ENCODE peak calls at places on chromosomes 16 and 17, in five cellular contexts. One of them, this sample, is unnamed.

GRCh38 chr16:5054876-5055865 is 10.6 kb downstream of the C16orf89 start:
- DNase-seq in body of pancreas: no peak
- DNase-seq in stomach: no peak
- DNase-seq in K562: no peak
- DNase-seq in endothelial cell of umbilical vein: no peak
- DNase-seq in this sample: no peak

GRCh38 chr16:68645494-68646388 is 631 bp downstream of the CDH3 start:
- DNase-seq in K562: no peak
- DNase-seq in body of pancreas: peak
- DNase-seq in stomach: no peak
- DNase-seq in endothelial cell of umbilical vein: no peak
- DNase-seq in this sample: no peak

GRCh38 chr17:39155654-39156053 is 4.2 kb upstream of the PLXDC1 start:
- DNase-seq in body of pancreas: no peak
- DNase-seq in stomach: no peak
- DNase-seq in endothelial cell of umbilical vein: no peak
- DNase-seq in K562: no peak
- DNase-seq in this sample: no peak

GRCh38 chr16:1612320-1613111 is at the start of gene CRAMP1:
- DNase-seq in endothelial cell of umbilical vein: peak
- DNase-seq in stomach: no peak
- DNase-seq in K562: peak
- DNase-seq in body of pancreas: peak
- DNase-seq in this sample: peak

GRCh38 chr16:89191033-89191900 is 9.1 kb downstream of the SLC22A31 start:
- DNase-seq in endothelial cell of umbilical vein: no peak
- DNase-seq in body of pancreas: peak
- DNase-seq in K562: no peak
- DNase-seq in stomach: no peak
- DNase-seq in this sample: no peak

GRCh38 chr17:39099686-39100293 is 51.6 kb downstream of the PLXDC1 start:
- DNase-seq in body of pancreas: peak
- DNase-seq in endothelial cell of umbilical vein: no peak
- DNase-seq in stomach: no peak
- DNase-seq in K562: no peak
- DNase-seq in this sample: no peak

GRCh38 chr16:24075929-24076716 is 180.0 kb upstream of the CACNG3 start:
- DNase-seq in body of pancreas: no peak
- DNase-seq in K562: peak
- DNase-seq in endothelial cell of umbilical vein: no peak
- DNase-seq in stomach: no peak
- DNase-seq in this sample: no peak

GRCh38 chr17:49401971-49402491 is 12.7 kb downstream of the PHB1 start:
- DNase-seq in stomach: no peak
- DNase-seq in K562: no peak
- DNase-seq in endothelial cell of umbilical vein: no peak
- DNase-seq in body of pancreas: no peak
- DNase-seq in this sample: no peak

GRCh38 chr16:46607529-46607928 is 13.7 kb downstream of the SHCBP1 start:
- DNase-seq in K562: peak
- DNase-seq in endothelial cell of umbilical vein: peak
- DNase-seq in body of pancreas: no peak
- DNase-seq in stomach: no peak
- DNase-seq in this sample: no peak

GRCh38 chr17:55770220-55770870 is 19.5 kb downstream of the PCTP start:
- DNase-seq in K562: peak
- DNase-seq in stomach: no peak
- DNase-seq in body of pancreas: no peak
- DNase-seq in endothelial cell of umbilical vein: peak
- DNase-seq in this sample: peak

GRCh38 chr16:47342055-47342454 is 118.8 kb downstream of the ITFG1 start:
- DNase-seq in stomach: no peak
- DNase-seq in body of pancreas: no peak
- DNase-seq in endothelial cell of umbilical vein: no peak
- DNase-seq in K562: no peak
- DNase-seq in this sample: no peak

GRCh38 chr17:34306466-34306865 is 12.8 kb upstream of the CCL8 start:
- DNase-seq in endothelial cell of umbilical vein: peak
- DNase-seq in stomach: no peak
- DNase-seq in K562: no peak
- DNase-seq in body of pancreas: peak
- DNase-seq in this sample: no peak

GRCh38 chr17:42281571-42282096 is 5.4 kb upstream of the STAT5B start:
- DNase-seq in K562: no peak
- DNase-seq in body of pancreas: peak
- DNase-seq in endothelial cell of umbilical vein: no peak
- DNase-seq in stomach: peak
- DNase-seq in this sample: no peak

GRCh38 chr17:32971171-32971570 is 20.5 kb upstream of the SPACA3 start:
- DNase-seq in body of pancreas: peak
- DNase-seq in stomach: peak
- DNase-seq in endothelial cell of umbilical vein: no peak
- DNase-seq in K562: peak
- DNase-seq in this sample: no peak

GRCh38 chr17:32191306-32191705 is 49.0 kb downstream of the RHOT1 start:
- DNase-seq in endothelial cell of umbilical vein: peak
- DNase-seq in stomach: no peak
- DNase-seq in K562: no peak
- DNase-seq in body of pancreas: no peak
- DNase-seq in this sample: no peak

GRCh38 chr16:2085669-2086068 is 37.9 kb downstream of the TSC2 start:
- DNase-seq in K562: no peak
- DNase-seq in stomach: no peak
- DNase-seq in body of pancreas: no peak
- DNase-seq in endothelial cell of umbilical vein: no peak
- DNase-seq in this sample: no peak

DNA sequence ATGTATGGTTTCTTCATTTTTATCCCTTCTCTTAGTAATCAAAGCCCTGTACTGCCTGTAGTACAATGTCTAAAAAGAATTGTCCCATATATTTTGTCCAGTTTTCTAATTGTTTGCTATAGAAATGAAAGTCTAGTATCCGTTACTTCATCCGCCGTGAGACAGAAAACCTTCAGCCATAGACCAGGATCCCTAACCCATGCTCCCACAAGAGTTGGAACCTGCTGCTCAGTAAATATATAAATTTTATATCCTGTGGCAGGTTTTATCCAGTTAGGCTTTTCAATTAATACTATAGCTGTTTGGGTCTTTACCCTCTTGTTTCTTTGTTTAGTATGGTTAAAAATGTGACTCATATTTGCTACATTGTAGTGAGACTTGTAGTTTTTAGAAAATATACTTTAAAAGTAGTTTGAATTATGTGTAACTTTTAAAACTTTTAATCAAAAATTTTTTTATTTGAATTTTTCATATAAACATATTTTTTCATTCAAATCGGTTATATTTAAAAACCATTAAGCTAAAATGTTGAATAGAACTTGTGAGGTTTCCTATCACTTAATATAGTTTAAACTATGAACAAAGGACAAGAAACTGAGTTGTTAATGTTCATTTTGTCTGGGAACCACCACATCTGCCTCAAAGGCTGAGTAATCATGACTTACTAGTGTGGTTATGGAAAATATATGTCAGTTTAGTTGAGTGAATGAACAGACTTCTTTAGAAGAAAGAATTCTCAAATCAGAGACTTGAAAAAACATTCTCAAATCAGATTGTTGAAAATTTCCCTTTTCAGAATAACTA is 54.8 kb downstream of the VMP1 start:
- DNase-seq in body of pancreas: peak
- DNase-seq in endothelial cell of umbilical vein: peak
- DNase-seq in stomach: no peak
- DNase-seq in K562: no peak
- DNase-seq in this sample: no peak
- TF ChIP-seq POLR2A in body of pancreas: no peak
- TF ChIP-seq POLR2A in endothelial cell of umbilical vein: no peak
- TF ChIP-seq POLR2A in stomach: no peak
- TF ChIP-seq POLR2A in K562: no peak
- TF ChIP-seq POLR2A in this sample: no peak

GRCh38 chr17:82380860-82381702 is 9.5 kb downstream of the UTS2R start:
- DNase-seq in endothelial cell of umbilical vein: no peak
- DNase-seq in stomach: no peak
- DNase-seq in body of pancreas: no peak
- DNase-seq in K562: no peak
- DNase-seq in this sample: no peak

GRCh38 chr17:82375359-82376041 is 3.9 kb downstream of the UTS2R start:
- DNase-seq in body of pancreas: no peak
- DNase-seq in stomach: no peak
- DNase-seq in endothelial cell of umbilical vein: no peak
- DNase-seq in K562: no peak
- DNase-seq in this sample: no peak

GRCh38 chr17:82376042-82376730 is 4.6 kb downstream of the UTS2R start:
- DNase-seq in stomach: no peak
- DNase-seq in K562: no peak
- DNase-seq in body of pancreas: no peak
- DNase-seq in endothelial cell of umbilical vein: no peak
- DNase-seq in this sample: no peak

GRCh38 chr17:82378741-82379021 is 7.1 kb downstream of the UTS2R start:
- DNase-seq in K562: no peak
- DNase-seq in endothelial cell of umbilical vein: no peak
- DNase-seq in stomach: no peak
- DNase-seq in body of pancreas: no peak
- DNase-seq in this sample: no peak

GRCh38 chr17:82377924-82378740 is 6.6 kb downstream of the UTS2R start:
- DNase-seq in K562: no peak
- DNase-seq in stomach: no peak
- DNase-seq in body of pancreas: no peak
- DNase-seq in endothelial cell of umbilical vein: no peak
- DNase-seq in this sample: no peak
- TF ChIP-seq POLR2A in K562: no peak
- TF ChIP-seq POLR2A in stomach: no peak
- TF ChIP-seq POLR2A in body of pancreas: no peak
- TF ChIP-seq POLR2A in endothelial cell of umbilical vein: no peak
- TF ChIP-seq POLR2A in this sample: no peak

GRCh38 chr17:8147141-8147804 is 4.9 kb downstream of the PER1 start:
- DNase-seq in body of pancreas: peak
- DNase-seq in endothelial cell of umbilical vein: no peak
- DNase-seq in stomach: no peak
- DNase-seq in K562: no peak
- DNase-seq in this sample: no peak
- TF ChIP-seq POLR2A in body of pancreas: no peak
- TF ChIP-seq POLR2A in endothelial cell of umbilical vein: no peak
- TF ChIP-seq POLR2A in stomach: no peak
- TF ChIP-seq POLR2A in K562: no peak
- TF ChIP-seq POLR2A in this sample: no peak

DNA sequence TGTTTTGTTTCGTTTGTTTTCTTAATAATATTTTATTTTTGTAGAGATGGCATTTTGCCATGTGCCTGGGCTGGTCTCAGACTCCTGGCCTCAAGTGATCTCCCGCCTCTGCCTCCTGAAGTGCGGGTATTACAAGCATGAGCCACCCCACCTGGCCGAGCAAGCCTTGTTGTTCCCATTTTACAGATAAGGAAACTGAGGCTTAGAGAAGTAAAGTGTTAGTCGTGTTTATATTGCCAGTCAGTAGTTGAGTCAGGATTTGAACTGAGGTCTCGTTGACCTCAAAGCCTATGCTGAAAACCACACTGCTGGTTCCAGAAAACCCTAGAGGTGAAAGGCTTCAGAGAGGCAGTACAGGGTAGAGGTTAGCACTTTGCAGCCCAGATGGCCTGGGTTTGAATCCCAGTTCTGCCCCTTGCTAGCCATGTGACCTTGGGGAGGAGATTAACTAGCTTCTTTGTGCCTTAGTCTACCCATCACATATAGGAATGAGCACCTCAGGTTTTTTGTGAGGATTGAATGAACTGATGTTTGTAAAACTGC is 102.0 kb downstream of the ABCC6 start:
- DNase-seq in body of pancreas: no peak
- DNase-seq in stomach: no peak
- DNase-seq in K562: no peak
- DNase-seq in endothelial cell of umbilical vein: no peak
- DNase-seq in this sample: no peak
- TF ChIP-seq POLR2A in body of pancreas: no peak
- TF ChIP-seq POLR2A in stomach: no peak
- TF ChIP-seq POLR2A in K562: no peak
- TF ChIP-seq POLR2A in endothelial cell of umbilical vein: no peak
- TF ChIP-seq POLR2A in this sample: no peak

DNA sequence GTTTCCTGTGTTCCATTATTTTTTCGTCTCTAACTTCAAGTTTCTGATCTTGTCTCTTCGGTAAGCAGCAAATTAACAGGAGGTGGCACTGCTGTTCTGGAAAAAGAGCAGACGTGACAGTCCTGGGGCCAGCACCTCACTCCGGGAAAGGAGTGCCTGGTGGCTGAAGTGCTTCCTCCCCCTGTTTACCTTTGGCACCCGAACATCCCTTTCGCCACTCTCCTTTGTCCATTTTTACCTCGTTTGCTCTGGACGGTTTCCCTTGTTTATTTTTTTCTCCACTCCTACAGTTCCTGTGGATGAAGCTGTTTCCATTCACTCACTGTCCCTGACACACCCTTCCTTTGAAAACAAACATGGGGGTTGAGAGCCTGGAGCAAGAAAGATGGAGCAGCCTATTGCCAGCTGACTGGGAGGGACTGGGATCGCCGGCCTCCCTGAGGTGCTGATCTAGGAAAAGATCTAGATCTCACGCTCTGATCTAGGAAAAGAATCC is 12.6 kb downstream of the SAP30BP start:
- DNase-seq in endothelial cell of umbilical vein: peak
- DNase-seq in stomach: peak
- DNase-seq in body of pancreas: no peak
- DNase-seq in K562: no peak
- DNase-seq in this sample: no peak
- TF ChIP-seq POLR2A in endothelial cell of umbilical vein: no peak
- TF ChIP-seq POLR2A in stomach: no peak
- TF ChIP-seq POLR2A in body of pancreas: no peak
- TF ChIP-seq POLR2A in K562: no peak
- TF ChIP-seq POLR2A in this sample: no peak

GRCh38 chr16:52540910-52541309 is 6.0 kb downstream of the TOX3 start:
- DNase-seq in endothelial cell of umbilical vein: no peak
- DNase-seq in stomach: no peak
- DNase-seq in body of pancreas: no peak
- DNase-seq in K562: no peak
- DNase-seq in this sample: no peak

GRCh38 chr16:52539197-52539596 is 7.7 kb downstream of the TOX3 start:
- DNase-seq in K562: no peak
- DNase-seq in body of pancreas: no peak
- DNase-seq in endothelial cell of umbilical vein: no peak
- DNase-seq in stomach: no peak
- DNase-seq in this sample: no peak

GRCh38 chr16:52538511-52538910 is 8.4 kb downstream of the TOX3 start:
- DNase-seq in stomach: no peak
- DNase-seq in endothelial cell of umbilical vein: no peak
- DNase-seq in K562: no peak
- DNase-seq in body of pancreas: no peak
- DNase-seq in this sample: no peak

GRCh38 chr16:52535076-52535475 is 11.9 kb downstream of the TOX3 start:
- DNase-seq in body of pancreas: no peak
- DNase-seq in stomach: peak
- DNase-seq in K562: no peak
- DNase-seq in endothelial cell of umbilical vein: no peak
- DNase-seq in this sample: no peak

DNA sequence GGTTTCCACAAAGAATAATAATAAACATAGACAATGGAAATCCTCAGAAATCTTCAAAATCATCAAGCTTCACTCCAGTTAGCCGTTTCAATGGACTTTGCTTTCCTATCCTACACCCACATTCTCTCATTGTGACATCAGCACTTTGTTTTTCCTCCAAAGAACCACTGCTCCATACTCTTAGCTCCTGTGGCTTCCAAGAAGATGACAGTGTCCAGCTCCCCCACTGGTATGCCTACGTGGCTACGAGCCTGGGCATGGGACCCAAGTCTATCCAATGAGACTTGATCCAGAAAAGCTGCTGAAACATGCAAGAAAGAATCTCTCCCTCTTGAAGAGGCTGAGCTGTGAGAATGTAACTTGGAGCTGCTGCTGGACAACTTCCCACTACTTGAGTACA is 9.5 kb downstream of the TOX3 start:
- DNase-seq in body of pancreas: no peak
- DNase-seq in stomach: peak
- DNase-seq in K562: no peak
- DNase-seq in endothelial cell of umbilical vein: no peak
- DNase-seq in this sample: no peak
- TF ChIP-seq POLR2A in body of pancreas: no peak
- TF ChIP-seq POLR2A in stomach: no peak
- TF ChIP-seq POLR2A in K562: no peak
- TF ChIP-seq POLR2A in endothelial cell of umbilical vein: no peak
- TF ChIP-seq POLR2A in this sample: no peak

This sample was measured in H54.